ENCODE peak calls at places on chromosomes 13 and 19, in six cellular contexts. J is AG04450, C is AG04449, T is cardiac muscle cell, Z is upper lobe of right lung, M is fibroblast of pulmonary artery. G is an unnamed sample.

GRCh38 chr19:29550896-29551295 is 25.1 kb downstream of the VSTM2B start:
- DNase-seq in J (no peak), C (no peak), T (no peak), Z (peak), M (no peak), G (no peak)

GRCh38 chr19:12745166-12745897 is 6.3 kb upstream of the BEST2 start:
- DNase-seq in J (no peak), C (no peak), T (peak), Z (no peak), M (no peak), G (no peak)

GRCh38 chr19:3785464-3785937 is 680 bp downstream of the MATK start:
- DNase-seq in J (no peak), C (no peak), T (no peak), Z (no peak), M (no peak), G (no peak)

GRCh38 chr19:50837300-50837699 is 3.9 kb upstream of the KLK15 start:
- DNase-seq in J (no peak), C (no peak), T (no peak), Z (no peak), M (no peak), G (no peak)

GRCh38 chr13:106752584-106753202 is 184.8 kb upstream of the ARGLU1 start:
- DNase-seq in J (no peak), C (no peak), T (peak), Z (no peak), M (no peak), G (no peak)

GRCh38 chr19:615619-616018 is 17.7 kb downstream of the POLRMT start:
- DNase-seq in J (no peak), C (no peak), T (peak), Z (no peak), M (no peak), G (no peak)

GRCh38 chr19:16442386-16443276 is 29.1 kb downstream of the EPS15L1 start:
- DNase-seq in J (no peak), C (no peak), T (no peak), Z (no peak), M (no peak), G (no peak)

GRCh38 chr13:78254113-78254512 is 335.5 kb upstream of the EDNRB start:
- DNase-seq in J (no peak), C (no peak), T (no peak), Z (no peak), M (no peak), G (no peak)

GRCh38 chr13:46636451-46636850 is 83.5 kb downstream of the LRCH1 start:
- DNase-seq in J (no peak), C (no peak), T (no peak), Z (no peak), M (no peak), G (no peak)

GRCh38 chr13:51112771-51113170 is 1.7 kb upstream of the C13orf42 start:
- DNase-seq in J (no peak), C (no peak), T (no peak), Z (no peak), M (no peak), G (no peak)

GRCh38 chr13:19597523-19597922 is 35.9 kb upstream of the MPHOSPH8 start:
- DNase-seq in J (peak), C (no peak), T (peak), Z (no peak), M (no peak), G (peak)

GRCh38 chr13:96779691-96780090 is 214.6 kb downstream of the OXGR1 start:
- DNase-seq in J (no peak), C (no peak), T (no peak), Z (no peak), M (no peak), G (no peak)

GRCh38 chr13:95002126-95002525 is 289.8 kb upstream of the SOX21 start:
- DNase-seq in J (no peak), C (no peak), T (no peak), Z (no peak), M (no peak), G (no peak)

GRCh38 chr19:33110201-33110910 is 21.6 kb upstream of the WDR88 start:
- DNase-seq in J (peak), C (peak), T (peak), Z (no peak), M (peak), G (no peak)

DNA sequence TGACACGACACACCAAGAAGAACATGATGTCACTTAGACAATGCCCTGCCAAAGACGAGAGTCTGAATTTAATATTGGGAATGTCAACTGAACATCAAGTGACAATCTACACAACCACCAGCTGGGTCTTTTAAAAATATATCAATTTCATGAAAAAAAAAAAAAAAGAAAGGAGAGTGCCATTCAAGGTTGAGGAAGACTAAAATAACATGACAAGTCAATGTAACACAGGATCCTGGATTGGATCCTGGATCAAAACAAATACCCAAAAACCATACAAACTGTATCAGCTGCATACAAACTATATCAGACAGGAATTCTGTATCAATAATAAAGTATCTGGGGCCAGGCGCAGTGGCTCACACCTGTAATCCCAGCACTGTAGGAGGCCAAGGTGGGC is 4.7 kb downstream of the ZNF329 start:
- DNase-seq in J (no peak), C (no peak), T (no peak), Z (no peak), M (no peak), G (no peak)
- H3K4me3 ChIP-seq in J (no peak), C (no peak), T (no peak), Z (no peak), M (no peak), G (no peak)

DNA sequence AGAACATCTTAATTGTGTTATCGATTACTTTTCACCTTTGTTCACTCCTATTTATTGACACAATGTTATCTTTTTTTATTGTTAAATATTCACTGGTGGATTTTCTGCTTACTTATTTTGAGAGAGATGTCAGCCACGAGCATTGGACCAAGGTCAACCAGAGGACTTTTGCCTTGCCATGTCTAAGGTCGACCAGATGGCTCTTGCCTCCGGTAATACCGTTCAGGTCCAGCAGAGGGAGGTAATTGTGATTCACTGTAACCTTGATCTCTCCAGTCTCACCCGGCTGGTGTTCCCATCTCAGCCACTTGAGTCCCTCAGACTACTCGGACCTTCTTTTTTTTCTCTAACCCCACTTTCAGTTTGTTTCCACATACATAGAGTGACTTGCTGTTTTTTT is 1438.1 kb downstream of the UQCRFS1 start:
- DNase-seq in J (no peak), C (no peak), T (no peak), Z (no peak), M (no peak), G (no peak)
- TF ChIP-seq CTCF in J (peak), C (peak), T (peak), Z (peak), M (peak), G (peak)

GRCh38 chr19:54173951-54174817 is 1.2 kb upstream of the TMC4 start:
- DNase-seq in J (no peak), C (no peak), T (no peak), Z (no peak), M (no peak), G (no peak)

GRCh38 chr19:54168174-54168917 is 4.6 kb downstream of the TMC4 start:
- DNase-seq in J (no peak), C (no peak), T (peak), Z (peak), M (peak), G (no peak)

GRCh38 chr19:54172413-54172763 is 572 bp downstream of the TMC4 start:
- DNase-seq in J (no peak), C (no peak), T (no peak), Z (no peak), M (no peak), G (no peak)

GRCh38 chr19:54169149-54169731 is 3.7 kb downstream of the TMC4 start:
- DNase-seq in J (no peak), C (no peak), T (no peak), Z (no peak), M (no peak), G (no peak)

GRCh38 chr19:54172764-54173699 is at the start of gene TMC4:
- DNase-seq in J (no peak), C (no peak), T (peak), Z (peak), M (no peak), G (no peak)
- H3K4me3 ChIP-seq in J (no peak), C (no peak), T (no peak), Z (peak), M (no peak), G (no peak)

DNA sequence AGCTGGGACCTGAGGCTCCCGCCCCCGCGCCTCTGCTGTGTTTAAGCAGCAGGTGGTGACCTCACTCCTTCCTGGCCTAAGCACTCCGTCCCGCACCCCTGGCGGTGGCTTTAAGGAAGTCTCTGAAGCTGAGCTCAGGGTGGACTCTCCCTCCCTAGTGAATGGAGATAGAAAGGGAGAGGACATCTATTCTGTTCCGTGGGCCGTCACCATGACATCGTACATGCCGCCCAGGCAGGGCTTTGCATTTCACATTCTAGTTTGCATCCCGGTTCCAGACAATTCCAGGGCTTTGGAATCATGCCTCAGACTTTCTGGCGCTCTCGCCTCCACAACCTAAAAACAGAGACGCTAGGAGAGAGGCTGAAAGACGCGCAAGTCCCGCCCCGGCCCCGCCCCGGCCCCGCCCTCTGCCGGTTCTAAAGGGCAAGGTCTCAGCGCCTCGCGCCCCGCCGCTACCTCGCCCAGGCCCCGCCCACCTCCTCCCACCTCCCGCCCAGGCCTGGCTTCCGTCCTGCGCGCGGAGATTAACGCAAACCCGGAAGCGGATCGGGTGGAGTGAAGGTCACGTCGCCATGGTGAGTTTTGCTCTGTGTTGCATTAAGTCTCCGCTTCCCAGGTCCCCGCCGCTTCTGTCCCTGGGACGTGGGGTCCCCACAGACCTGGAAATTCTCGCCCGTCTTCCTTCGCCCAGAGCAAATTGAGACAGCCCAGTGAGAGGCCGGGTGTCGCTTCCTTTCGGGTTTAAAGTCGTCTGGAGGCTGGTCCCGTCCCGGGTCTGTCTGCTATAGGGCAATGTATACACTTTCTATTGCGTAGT is at the start of gene ZNF808:
- DNase-seq in J (peak), C (peak), T (peak), Z (peak), M (peak), G (peak)
- TF ChIP-seq CTCF in J (peak), C (peak), T (peak), Z (peak), M (peak), G (peak)

GRCh38 chr19:44772969-44773368 is 4.7 kb upstream of the CBLC start:
- DNase-seq in J (no peak), C (no peak), T (no peak), Z (no peak), M (no peak), G (no peak)

GRCh38 chr19:44774614-44775013 is 3.1 kb upstream of the CBLC start:
- DNase-seq in J (no peak), C (no peak), T (no peak), Z (no peak), M (no peak), G (no peak)

GRCh38 chr19:44765949-44766335 is 11.7 kb upstream of the CBLC start:
- DNase-seq in J (no peak), C (no peak), T (no peak), Z (no peak), M (no peak), G (no peak)

GRCh38 chr19:44767295-44768180 is 10.2 kb upstream of the CBLC start:
- DNase-seq in J (no peak), C (no peak), T (no peak), Z (no peak), M (no peak), G (no peak)

DNA sequence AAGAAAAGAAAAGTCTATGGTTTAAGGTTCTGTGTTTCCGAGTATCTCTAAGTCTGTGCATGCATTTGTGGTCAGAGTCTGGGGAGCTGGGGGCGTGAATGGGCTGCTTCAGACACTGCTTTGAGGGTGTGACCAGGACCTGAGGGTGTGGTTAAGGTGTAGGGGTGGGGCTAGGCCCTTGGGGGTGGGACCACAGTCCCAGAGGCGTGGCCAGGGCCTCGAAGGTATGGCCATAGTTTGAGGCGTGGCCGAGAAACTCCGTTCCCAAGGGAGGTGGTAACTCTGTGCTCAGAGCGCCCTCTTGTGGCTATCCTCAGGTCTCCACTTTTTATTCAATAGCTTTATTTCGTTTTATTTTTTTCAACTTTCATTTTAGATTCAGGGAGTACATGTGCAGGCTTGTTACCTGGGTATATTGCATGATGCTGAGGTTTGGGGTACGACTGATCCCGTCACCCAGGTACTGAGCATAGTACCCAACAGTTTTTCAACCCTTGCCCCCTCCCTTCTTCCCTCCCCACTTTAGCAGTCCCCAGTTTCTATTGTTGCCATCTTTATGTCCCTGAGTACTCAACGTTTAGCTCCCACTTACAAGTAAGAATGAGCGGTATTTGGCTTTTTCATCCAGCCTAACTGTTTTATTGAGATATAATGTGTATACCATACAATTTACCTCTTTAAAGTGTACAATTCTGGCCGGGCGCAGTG is 7.0 kb upstream of the CBLC start:
- DNase-seq in J (peak), C (no peak), T (peak), Z (peak), M (peak), G (peak)
- H3K4me3 ChIP-seq in J (no peak), C (no peak), T (no peak), Z (no peak), M (no peak), G (no peak)

GRCh38 chr19:58367698-58368454 is 5.3 kb upstream of the ZNF497 start:
- DNase-seq in J (no peak), C (no peak), T (no peak), Z (no peak), M (no peak), G (no peak)

GRCh38 chr19:58362272-58362994 is at the start of gene ZNF497:
- DNase-seq in J (peak), C (peak), T (peak), Z (peak), M (peak), G (peak)

GRCh38 chr19:58364127-58364526 is 1.6 kb upstream of the ZNF497 start:
- DNase-seq in J (no peak), C (no peak), T (no peak), Z (no peak), M (no peak), G (no peak)

GRCh38 chr19:58368561-58369360 is 6.2 kb upstream of the ZNF497 start:
- DNase-seq in J (no peak), C (no peak), T (no peak), Z (no peak), M (no peak), G (no peak)

GRCh38 chr19:58366576-58367430 is 4.3 kb upstream of the ZNF497 start:
- DNase-seq in J (no peak), C (no peak), T (no peak), Z (no peak), M (no peak), G (no peak)
- TF ChIP-seq CTCF in J (no peak), C (no peak), T (no peak), Z (no peak), M (no peak), G (no peak)

GRCh38 chr19:42441047-42441440 is 1.7 kb downstream of the CXCL17 start:
- DNase-seq in J (no peak), C (no peak), T (no peak), Z (no peak), M (no peak), G (no peak)

GRCh38 chr19:42440357-42441046 is 2.2 kb downstream of the CXCL17 start:
- DNase-seq in J (peak), C (no peak), T (peak), Z (peak), M (peak), G (no peak)

GRCh38 chr19:42445948-42446347 is 3.2 kb upstream of the CXCL17 start:
- DNase-seq in J (no peak), C (no peak), T (no peak), Z (no peak), M (no peak), G (no peak)

GRCh38 chr19:42443944-42444398 is 1.2 kb upstream of the CXCL17 start:
- DNase-seq in J (no peak), C (no peak), T (no peak), Z (no peak), M (no peak), G (no peak)

GRCh38 chr19:42442833-42443232 is at the start of gene CXCL17:
- DNase-seq in J (no peak), C (no peak), T (no peak), Z (no peak), M (no peak), G (no peak)
- H3K4me3 ChIP-seq in J (no peak), C (no peak), T (no peak), Z (peak), M (no peak), G (no peak)

GRCh38 chr13:41025518-41025917 is 6.4 kb upstream of the ELF1 start:
- DNase-seq in J (no peak), C (no peak), T (no peak), Z (no peak), M (no peak), G (no peak)

GRCh38 chr13:41032646-41033396 is 13.7 kb upstream of the ELF1 start:
- DNase-seq in J (no peak), C (no peak), T (no peak), Z (no peak), M (no peak), G (no peak)

GRCh38 chr13:41028051-41028450 is 8.9 kb upstream of the ELF1 start:
- DNase-seq in J (no peak), C (no peak), T (no peak), Z (no peak), M (no peak), G (no peak)

GRCh38 chr13:41026806-41027205 is 7.7 kb upstream of the ELF1 start:
- DNase-seq in J (no peak), C (no peak), T (no peak), Z (no peak), M (no peak), G (no peak)

GRCh38 chr13:41029629-41030028 is 10.5 kb upstream of the ELF1 start:
- DNase-seq in J (no peak), C (no peak), T (no peak), Z (no peak), M (no peak), G (no peak)
- TF ChIP-seq CTCF in J (no peak), C (no peak), T (no peak), Z (no peak), M (no peak), G (no peak)

G was measured in AG09309.